ENCODE peak calls at places on chromosomes 11 and 22, in five cellular contexts. H, J, O, Z and A are unnamed samples. For H3K4me1, the result is how much of the 10 kb centered on the place peaks cover.

GRCh38 chr22:49583341-49583740 is 244.3 kb downstream of the BRD1 start:
- DNase-seq in H (no peak), J (no peak), O (no peak), Z (no peak), A (no peak)

GRCh38 chr22:43853328-43853931 is 8.9 kb downstream of the SULT4A1 start:
- DNase-seq in H (no peak), J (no peak), O (no peak), Z (no peak), A (no peak)

GRCh38 chr22:28925916-28926315 is 42.5 kb downstream of the ZNRF3 start:
- DNase-seq in H (no peak), J (no peak), O (no peak), Z (no peak), A (no peak)

GRCh38 chr11:47213985-47214564 is 699 bp upstream of the DDB2 start:
- DNase-seq in H (peak), J (peak), O (peak), Z (peak), A (peak)

GRCh38 chr11:17219016-17219415 is 11.2 kb upstream of the PIK3C2A start:
- DNase-seq in H (no peak), J (no peak), O (no peak), Z (no peak), A (no peak)

GRCh38 chr11:61187505-61188130 is 15.7 kb upstream of the PGA3 start:
- DNase-seq in H (peak), J (peak), O (no peak), Z (peak), A (peak)

GRCh38 chr11:110199184-110199981 is 97.0 kb downstream of the RDX start:
- DNase-seq in H (peak), J (no peak), O (no peak), Z (no peak), A (no peak)

GRCh38 chr22:46652930-46653331 is 32.7 kb downstream of the GRAMD4 start:
- DNase-seq in H (no peak), J (no peak), O (no peak), Z (no peak), A (no peak)

GRCh38 chr11:36540998-36541397 is 26.8 kb upstream of the RAG1 start:
- DNase-seq in H (peak), J (peak), O (no peak), Z (no peak), A (no peak)

GRCh38 chr11:72670041-72670440 is 4.2 kb downstream of the PDE2A start:
- DNase-seq in H (no peak), J (no peak), O (no peak), Z (no peak), A (no peak)

GRCh38 chr11:111441443-111441842 is 62.4 kb upstream of the POU2AF1 start:
- DNase-seq in H (no peak), J (no peak), O (no peak), Z (no peak), A (no peak)

GRCh38 chr11:23490557-23491235 is 630.4 kb upstream of the CCDC179 start:
- DNase-seq in H (no peak), J (no peak), O (no peak), Z (peak), A (no peak)

GRCh38 chr22:23214398-23214797 is 34.1 kb downstream of the BCR start:
- DNase-seq in H (no peak), J (no peak), O (no peak), Z (no peak), A (no peak)

GRCh38 chr22:23216331-23217170 is 36.2 kb downstream of the BCR start:
- DNase-seq in H (peak), J (no peak), O (no peak), Z (no peak), A (no peak)

GRCh38 chr22:23217171-23218052 is 37.1 kb downstream of the BCR start:
- DNase-seq in H (no peak), J (no peak), O (no peak), Z (no peak), A (no peak)

GRCh38 chr22:23213581-23214341 is 33.5 kb downstream of the BCR start:
- DNase-seq in H (no peak), J (no peak), O (no peak), Z (no peak), A (no peak)

GRCh38 chr22:23215294-23216204 is 35.2 kb downstream of the BCR start:
- DNase-seq in H (no peak), J (no peak), O (no peak), Z (no peak), A (peak)
- H3K4me1 ChIP-seq in H (half or more), J (under half), O (under half), Z (under half), A (half or more)

GRCh38 chr11:86802146-86802545 is 1.8 kb downstream of the PRSS23 start:
- DNase-seq in H (no peak), J (no peak), O (no peak), Z (no peak), A (no peak)
- H3K4me1 ChIP-seq in H (under half), J (under half), O (under half), Z (under half), A (under half)

GRCh38 chr22:27918351-27919221 is 470 bp downstream of the PITPNB start:
- DNase-seq in H (peak), J (peak), O (no peak), Z (no peak), A (peak)

GRCh38 chr22:27911329-27911728 is 7.7 kb downstream of the PITPNB start:
- DNase-seq in H (no peak), J (no peak), O (no peak), Z (no peak), A (no peak)

GRCh38 chr22:27913162-27913741 is 5.8 kb downstream of the PITPNB start:
- DNase-seq in H (no peak), J (no peak), O (no peak), Z (no peak), A (no peak)
- H3K4me1 ChIP-seq in H (half or more), J (under half), O (under half), Z (under half), A (half or more)

DNA sequence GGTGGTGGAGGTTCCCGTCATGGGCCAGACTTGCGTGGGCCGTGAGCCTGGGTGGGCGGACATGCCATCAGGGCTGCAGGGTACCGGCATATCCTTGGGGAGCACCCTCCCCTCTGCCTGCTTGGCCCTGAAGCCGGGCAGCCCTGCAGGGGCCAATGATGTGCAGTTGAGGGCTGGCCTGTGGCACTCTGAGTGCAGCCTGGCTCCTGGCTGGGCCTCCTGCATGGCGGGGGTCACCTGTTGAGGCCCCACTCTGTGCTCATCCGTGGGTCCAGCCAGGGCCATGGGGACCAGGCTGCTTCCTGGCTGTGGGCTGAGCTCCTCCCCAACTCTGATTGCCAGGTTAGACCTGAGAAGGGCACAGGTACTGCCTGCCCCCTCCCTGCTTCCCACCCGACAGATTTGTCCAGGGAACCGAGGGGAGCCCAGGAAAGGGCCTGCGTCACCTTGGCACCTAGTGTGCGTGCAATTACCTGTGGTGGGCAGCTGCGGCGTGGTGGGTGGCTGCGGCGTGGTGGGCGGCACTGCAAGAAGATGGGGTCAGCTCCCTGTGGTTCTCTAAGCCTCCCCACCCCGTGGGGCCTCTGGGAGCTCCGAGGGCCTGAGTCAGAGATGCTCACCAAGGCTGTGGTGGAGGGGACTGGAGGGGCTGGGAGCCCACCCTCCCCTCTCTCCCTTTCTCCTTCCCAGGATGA is 16.2 kb downstream of the MUC6 start:
- DNase-seq in H (no peak), J (no peak), O (no peak), Z (no peak), A (no peak)
- H3K4me1 ChIP-seq in H (under half), J (under half), O (under half), Z (under half), A (under half)

GRCh38 chr11:129949976-129950318 is 52.7 kb downstream of the PRDM10 start:
- DNase-seq in H (no peak), J (no peak), O (no peak), Z (no peak), A (no peak)

GRCh38 chr11:129951883-129952262 is 50.8 kb downstream of the PRDM10 start:
- DNase-seq in H (no peak), J (no peak), O (no peak), Z (no peak), A (no peak)

GRCh38 chr11:129951201-129951882 is 51.3 kb downstream of the PRDM10 start:
- DNase-seq in H (no peak), J (no peak), O (no peak), Z (no peak), A (no peak)

GRCh38 chr11:129949067-129949466 is 53.6 kb downstream of the PRDM10 start:
- DNase-seq in H (no peak), J (no peak), O (no peak), Z (no peak), A (no peak)

GRCh38 chr11:129950319-129951034 is 52.2 kb downstream of the PRDM10 start:
- DNase-seq in H (peak), J (no peak), O (no peak), Z (no peak), A (peak)
- H3K4me1 ChIP-seq in H (under half), J (under half), O (under half), Z (under half), A (under half)

DNA sequence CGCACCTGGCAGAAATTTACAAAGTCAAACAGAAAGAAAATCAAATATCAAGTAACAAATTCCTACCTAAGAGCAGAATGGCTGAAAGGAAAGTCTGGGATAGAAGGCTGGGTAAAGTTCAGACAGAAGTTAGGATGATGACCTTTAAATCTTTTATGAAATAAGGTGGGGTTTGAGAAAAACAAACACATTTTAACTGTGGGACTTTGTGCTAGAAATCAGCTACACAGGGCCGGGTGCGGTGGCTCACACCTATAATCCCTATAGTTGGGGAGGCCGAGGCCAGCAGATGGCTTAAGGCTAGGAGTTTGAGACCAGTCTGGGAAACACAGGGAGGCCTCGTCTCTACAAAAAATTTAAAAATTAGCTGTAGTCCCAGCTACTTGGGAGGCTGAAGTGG is 119.6 kb upstream of the BID start:
- DNase-seq in H (peak), J (peak), O (no peak), Z (no peak), A (no peak)
- H3K4me1 ChIP-seq in H (under half), J (under half), O (under half), Z (under half), A (under half)

GRCh38 chr11:116683982-116684381 is 88.8 kb downstream of the BUD13 start:
- DNase-seq in H (no peak), J (no peak), O (no peak), Z (no peak), A (no peak)

GRCh38 chr11:116680349-116681125 is 92.2 kb downstream of the BUD13 start:
- DNase-seq in H (peak), J (no peak), O (no peak), Z (no peak), A (no peak)

GRCh38 chr11:116678887-116679286 is 93.9 kb downstream of the BUD13 start:
- DNase-seq in H (no peak), J (no peak), O (no peak), Z (no peak), A (no peak)
- H3K4me1 ChIP-seq in H (under half), J (under half), O (under half), Z (under half), A (under half)